ENCODE peak calls at places on chromosomes 1 and 21, in five cellular contexts. C is HCT116, I is K562, A is endothelial cell of umbilical vein, Y is GM23338. B is an unnamed sample.

GRCh38 chr1:179876289-179876715 is 1.3 kb downstream of the TOR1AIP2 start:
- DNase-seq in I (peak), A (peak), Y (no peak), C (no peak), B (no peak)

GRCh38 chr1:34681481-34682451 is 73.1 kb upstream of the GJB5 start:
- DNase-seq in C (peak), A (peak), I (peak), Y (peak), B (peak)

GRCh38 chr21:46610018-46610701 is 5.3 kb upstream of the S100B start:
- DNase-seq in Y (no peak), A (no peak), I (no peak), C (no peak), B (no peak)

GRCh38 chr1:19307804-19308508 is 4.0 kb downstream of the AKR7A2 start:
- DNase-seq in A (no peak), Y (no peak), C (no peak), I (no peak), B (no peak)

GRCh38 chr1:205044745-205045144 is 1.7 kb downstream of the CNTN2 start:
- DNase-seq in A (no peak), C (no peak), I (no peak), Y (peak), B (no peak)

GRCh38 chr1:241707442-241707841 is 55.4 kb downstream of the WDR64 start:
- DNase-seq in C (no peak), I (no peak), A (no peak), Y (no peak), B (no peak)

GRCh38 chr1:68791800-68792199 is 294.9 kb upstream of the DEPDC1 start:
- DNase-seq in I (no peak), Y (peak), C (peak), A (no peak), B (no peak)

GRCh38 chr1:184283999-184284398 is 102.8 kb upstream of the C1orf21 start:
- DNase-seq in A (no peak), C (no peak), Y (no peak), I (no peak), B (no peak)

GRCh38 chr1:165011947-165012346 is 344.6 kb downstream of the LMX1A start:
- DNase-seq in A (no peak), C (no peak), I (no peak), Y (no peak), B (no peak)

GRCh38 chr1:30842698-30843354 is 65.7 kb downstream of the SDC3 start:
- DNase-seq in C (no peak), Y (no peak), A (no peak), I (peak), B (no peak)

GRCh38 chr1:236608930-236609726 is 4.8 kb upstream of the HEATR1 start:
- DNase-seq in A (peak), C (peak), Y (peak), I (peak), B (peak)

GRCh38 chr1:37634554-37635308 is at the start of gene RSPO1:
- DNase-seq in Y (peak), A (no peak), I (no peak), C (no peak), B (no peak)

GRCh38 chr1:206704239-206704638 is 19.5 kb downstream of the MAPKAPK2 start:
- DNase-seq in I (no peak), Y (no peak), A (no peak), C (no peak), B (no peak)

GRCh38 chr1:40044065-40044575 is 3.6 kb downstream of the CAP1 start:
- DNase-seq in C (no peak), A (no peak), Y (no peak), I (no peak), B (no peak)

GRCh38 chr1:28249879-28250295 is 9.4 kb upstream of the SESN2 start:
- DNase-seq in C (no peak), I (no peak), Y (no peak), A (no peak), B (no peak)

GRCh38 chr1:214473392-214473791 is 78.0 kb downstream of the PTPN14 start:
- DNase-seq in I (no peak), Y (peak), C (no peak), A (no peak), B (no peak)

GRCh38 chr1:201552941-201553341 is 14.0 kb downstream of the NAV1 start:
- DNase-seq in C (no peak), A (no peak), I (no peak), Y (no peak), B (no peak)

GRCh38 chr1:246005067-246005466 is 502.0 kb downstream of the SMYD3 start:
- DNase-seq in A (no peak), I (no peak), Y (no peak), C (no peak), B (no peak)

DNA sequence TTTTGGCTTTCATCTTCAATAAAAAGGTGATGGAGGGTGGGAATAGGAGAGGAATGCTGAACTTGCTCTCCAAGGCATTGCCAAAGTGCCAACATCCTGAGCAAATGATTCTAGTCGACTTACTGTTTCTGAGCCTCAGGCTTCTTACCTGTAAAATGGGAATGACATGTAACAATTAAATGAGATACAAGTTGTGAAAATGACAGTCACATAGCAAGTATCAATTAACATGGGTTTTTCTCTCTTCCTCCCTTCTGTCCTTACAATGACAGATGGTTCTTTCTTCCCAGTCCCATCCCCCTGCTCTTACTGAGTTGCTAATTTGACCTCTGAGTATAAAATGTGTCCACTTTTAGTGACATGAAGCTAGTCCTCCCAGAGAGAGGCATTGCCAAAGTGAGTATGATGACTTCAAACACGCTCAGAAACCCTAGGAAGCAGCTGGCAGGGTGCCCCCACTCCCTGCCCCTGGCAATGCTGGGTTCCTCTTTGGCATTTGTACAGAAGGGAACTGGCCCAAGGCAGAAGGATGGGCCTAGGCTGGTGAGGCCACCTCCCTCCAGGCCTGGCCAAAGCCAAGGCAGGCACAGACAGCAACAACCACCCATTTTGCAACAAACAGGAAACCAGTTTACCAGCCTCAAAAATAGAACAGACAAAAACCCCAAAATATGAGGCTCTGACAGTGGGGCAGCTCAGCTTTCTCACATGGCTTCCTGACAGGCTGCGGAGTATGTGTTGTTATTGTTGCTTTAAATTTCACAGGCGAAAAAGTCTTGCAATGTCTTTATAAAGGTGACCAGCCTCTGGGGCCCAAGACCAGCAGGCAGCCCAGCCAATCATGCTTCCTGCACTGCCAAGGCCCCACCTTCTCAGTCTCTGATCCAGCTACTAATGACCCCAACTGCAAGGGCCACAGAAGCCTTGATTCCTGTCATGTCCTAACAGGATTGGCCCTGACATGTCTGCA is 115.9 kb downstream of the HIVEP3 start:
- DNase-seq in I (no peak), A (no peak), C (no peak), Y (no peak), B (no peak)
- H3K4me3 ChIP-seq in I (no peak), A (no peak), C (no peak), Y (no peak), B (no peak)

DNA sequence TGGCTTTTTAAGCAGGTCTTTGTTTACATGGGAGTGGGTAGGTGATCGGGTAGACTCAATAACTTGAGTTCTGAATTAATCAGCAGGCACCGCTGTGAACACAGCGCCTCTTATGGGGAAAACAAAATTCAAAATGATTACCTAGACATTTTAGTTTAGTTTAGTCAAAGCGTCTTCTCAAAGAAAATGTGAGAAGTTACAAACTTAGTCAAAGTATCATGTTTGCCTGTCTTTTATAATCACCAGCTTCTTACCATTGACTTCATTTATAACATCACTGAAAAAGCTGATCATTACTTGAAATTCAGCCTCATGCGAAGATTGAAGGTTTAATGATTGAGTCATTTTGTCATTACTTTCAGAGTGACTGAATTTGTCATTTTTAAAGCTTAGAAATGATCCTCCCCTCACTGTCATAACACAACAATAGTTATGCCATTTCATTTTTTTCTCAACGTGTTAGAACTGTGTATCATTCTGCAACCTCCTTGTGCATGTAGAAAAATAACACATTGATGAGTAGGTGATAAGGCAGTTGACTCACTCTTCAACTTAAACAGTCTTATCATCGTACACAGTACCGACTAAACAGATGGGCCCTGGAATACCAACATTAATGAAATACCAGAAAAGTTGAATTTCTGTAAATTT is 188.5 kb downstream of the NFIA start:
- DNase-seq in C (no peak), A (peak), Y (no peak), I (peak), B (no peak)
- TF ChIP-seq POLR2AphosphoS5 in C (no peak), A (no peak), Y (no peak), I (peak), B (no peak)

DNA sequence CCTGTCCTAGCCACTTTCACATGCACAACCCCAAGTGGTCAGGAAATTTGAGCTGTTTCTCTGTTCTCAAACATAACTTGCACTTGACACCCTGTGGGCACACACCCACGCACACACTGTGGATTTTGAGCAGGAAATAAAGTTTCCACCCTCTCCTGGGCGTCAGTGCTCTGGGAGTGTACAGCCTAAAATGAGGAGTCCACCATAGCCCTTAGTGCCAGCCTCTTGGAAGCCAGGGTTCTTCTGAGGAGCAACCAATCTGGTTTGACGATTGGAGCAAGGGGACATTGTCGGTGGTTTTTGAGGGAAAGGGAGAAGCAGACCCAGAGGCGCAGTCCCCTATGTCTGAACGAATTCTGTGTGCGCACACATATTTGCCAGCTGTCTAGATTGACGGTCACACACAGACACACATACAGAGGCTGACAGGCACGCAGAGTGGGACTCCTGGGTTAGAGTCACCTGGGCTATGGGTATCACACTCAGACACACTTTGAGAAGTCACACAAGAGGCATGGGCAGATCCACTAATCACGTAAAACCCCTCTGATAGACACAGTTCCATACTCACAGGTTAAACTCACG is 2.7 kb downstream of the DMBX1 start:
- DNase-seq in Y (no peak), A (no peak), C (no peak), I (no peak), B (no peak)
- TF ChIP-seq EZH2 in Y (peak), A (no peak), C (no peak), I (no peak), B (no peak)

GRCh38 chr21:16304189-16304588 is 574.4 kb downstream of the USP25 start:
- DNase-seq in Y (no peak), I (no peak), A (peak), C (no peak), B (no peak)

GRCh38 chr21:16304700-16305099 is 574.9 kb downstream of the USP25 start:
- DNase-seq in I (no peak), C (no peak), A (peak), Y (no peak), B (no peak)

GRCh38 chr21:16308269-16308668 is 578.5 kb downstream of the USP25 start:
- DNase-seq in Y (no peak), C (no peak), I (no peak), A (peak), B (no peak)

GRCh38 chr21:16307256-16307655 is 577.5 kb downstream of the USP25 start:
- DNase-seq in C (no peak), A (no peak), Y (no peak), I (no peak), B (no peak)

GRCh38 chr21:16305686-16306085 is 575.9 kb downstream of the USP25 start:
- DNase-seq in I (no peak), Y (no peak), A (peak), C (no peak), B (peak)
- H3K4me3 ChIP-seq in I (no peak), Y (no peak), A (peak), C (no peak), B (peak)